ENCODE peak calls at places on chromosome 3, in five cellular contexts. One of them, this sample, is unnamed.

GRCh38 chr3:186653984-186654383 is 11.8 kb upstream of the HRG start:
- DNase-seq in psoas muscle: no peak
- DNase-seq in CD4-positive, alpha-beta memory T cell: no peak
- DNase-seq in natural killer cell: no peak
- DNase-seq in spleen: no peak
- DNase-seq in this sample: no peak

GRCh38 chr3:178618197-178618596 is 82.0 kb downstream of the KCNMB2 start:
- DNase-seq in psoas muscle: no peak
- DNase-seq in CD4-positive, alpha-beta memory T cell: no peak
- DNase-seq in natural killer cell: no peak
- DNase-seq in spleen: no peak
- DNase-seq in this sample: peak

GRCh38 chr3:185549111-185549510 is 3.3 kb downstream of the LIPH start:
- DNase-seq in psoas muscle: no peak
- DNase-seq in CD4-positive, alpha-beta memory T cell: no peak
- DNase-seq in natural killer cell: no peak
- DNase-seq in spleen: no peak
- DNase-seq in this sample: peak

GRCh38 chr3:114872056-114872455 is 275.0 kb downstream of the ZBTB20 start:
- DNase-seq in psoas muscle: no peak
- DNase-seq in CD4-positive, alpha-beta memory T cell: no peak
- DNase-seq in natural killer cell: no peak
- DNase-seq in spleen: no peak
- DNase-seq in this sample: no peak

GRCh38 chr3:41103200-41103599 is 96.1 kb upstream of the CTNNB1 start:
- DNase-seq in psoas muscle: no peak
- DNase-seq in CD4-positive, alpha-beta memory T cell: no peak
- DNase-seq in natural killer cell: no peak
- DNase-seq in spleen: no peak
- DNase-seq in this sample: no peak

GRCh38 chr3:158731938-158732855 is at the start of gene RARRES1:
- DNase-seq in psoas muscle: peak
- DNase-seq in CD4-positive, alpha-beta memory T cell: no peak
- DNase-seq in natural killer cell: peak
- DNase-seq in spleen: peak
- DNase-seq in this sample: peak

GRCh38 chr3:188349963-188350332 is 196.0 kb downstream of the LPP start:
- DNase-seq in psoas muscle: no peak
- DNase-seq in CD4-positive, alpha-beta memory T cell: no peak
- DNase-seq in natural killer cell: no peak
- DNase-seq in spleen: no peak
- DNase-seq in this sample: peak

GRCh38 chr3:143998266-143998665 is 26.6 kb downstream of the DIPK2A start:
- DNase-seq in psoas muscle: no peak
- DNase-seq in CD4-positive, alpha-beta memory T cell: no peak
- DNase-seq in natural killer cell: no peak
- DNase-seq in spleen: no peak
- DNase-seq in this sample: peak

GRCh38 chr3:50550079-50550736 is 17.3 kb downstream of the C3orf18 start:
- DNase-seq in psoas muscle: peak
- DNase-seq in CD4-positive, alpha-beta memory T cell: peak
- DNase-seq in natural killer cell: peak
- DNase-seq in spleen: no peak
- DNase-seq in this sample: peak

GRCh38 chr3:140343709-140344417 is 334.0 kb upstream of the TRIM42 start:
- DNase-seq in psoas muscle: no peak
- DNase-seq in CD4-positive, alpha-beta memory T cell: no peak
- DNase-seq in natural killer cell: no peak
- DNase-seq in spleen: no peak
- DNase-seq in this sample: no peak

GRCh38 chr3:62184559-62184958 is 188.8 kb downstream of the FEZF2 start:
- DNase-seq in psoas muscle: peak
- DNase-seq in CD4-positive, alpha-beta memory T cell: no peak
- DNase-seq in natural killer cell: no peak
- DNase-seq in spleen: no peak
- DNase-seq in this sample: no peak

GRCh38 chr3:45631486-45631885 is 36.9 kb downstream of the LIMD1 start:
- DNase-seq in psoas muscle: no peak
- DNase-seq in CD4-positive, alpha-beta memory T cell: no peak
- DNase-seq in natural killer cell: no peak
- DNase-seq in spleen: peak
- DNase-seq in this sample: no peak

GRCh38 chr3:29486087-29486486 is 205.2 kb downstream of the RBMS3 start:
- DNase-seq in psoas muscle: no peak
- DNase-seq in CD4-positive, alpha-beta memory T cell: no peak
- DNase-seq in natural killer cell: no peak
- DNase-seq in spleen: no peak
- DNase-seq in this sample: peak

GRCh38 chr3:29291262-29291981 is 10.6 kb downstream of the RBMS3 start:
- DNase-seq in psoas muscle: no peak
- DNase-seq in CD4-positive, alpha-beta memory T cell: no peak
- DNase-seq in natural killer cell: no peak
- DNase-seq in spleen: no peak
- DNase-seq in this sample: peak

GRCh38 chr3:175238848-175239247 is 379.7 kb downstream of the NAALADL2 start:
- DNase-seq in psoas muscle: no peak
- DNase-seq in CD4-positive, alpha-beta memory T cell: no peak
- DNase-seq in natural killer cell: no peak
- DNase-seq in spleen: no peak
- DNase-seq in this sample: no peak

This sample was measured in mammary epithelial cell.